ENCODE peak calls at places on chromosomes 3 and 15, in seven cellular contexts. One of them, this sample, is unnamed.

GRCh38 chr15:33458421-33458820 is 147.7 kb downstream of the RYR3 start:
- DNase-seq in IMR-90: no peak
- DNase-seq in mesenchymal stem cell: no peak
- DNase-seq in H9: no peak
- DNase-seq in mesendoderm: no peak
- DNase-seq in trophoblast cell: no peak
- DNase-seq in neuronal stem cell: no peak
- DNase-seq in this sample: no peak

GRCh38 chr3:195012100-195012499 is 258.9 kb downstream of the XXYLT1 start:
- DNase-seq in IMR-90: no peak
- DNase-seq in mesenchymal stem cell: no peak
- DNase-seq in H9: no peak
- DNase-seq in mesendoderm: no peak
- DNase-seq in trophoblast cell: peak
- DNase-seq in neuronal stem cell: no peak
- DNase-seq in this sample: no peak

GRCh38 chr3:120093923-120094775 is at the start of gene GSK3B:
- DNase-seq in IMR-90: no peak
- DNase-seq in mesenchymal stem cell: no peak
- DNase-seq in H9: peak
- DNase-seq in mesendoderm: no peak
- DNase-seq in trophoblast cell: peak
- DNase-seq in neuronal stem cell: peak
- DNase-seq in this sample: peak

GRCh38 chr3:158105710-158106438 is at the start of gene SHOX2:
- DNase-seq in IMR-90: peak
- DNase-seq in mesenchymal stem cell: peak
- DNase-seq in H9: peak
- DNase-seq in mesendoderm: peak
- DNase-seq in trophoblast cell: peak
- DNase-seq in neuronal stem cell: no peak
- DNase-seq in this sample: no peak

GRCh38 chr3:152857082-152857481 is 22.2 kb downstream of the P2RY1 start:
- DNase-seq in IMR-90: no peak
- DNase-seq in mesenchymal stem cell: peak
- DNase-seq in H9: no peak
- DNase-seq in mesendoderm: no peak
- DNase-seq in trophoblast cell: peak
- DNase-seq in neuronal stem cell: no peak
- DNase-seq in this sample: no peak

GRCh38 chr15:98599911-98600685 is 48.2 kb upstream of the IGF1R start:
- DNase-seq in IMR-90: peak
- DNase-seq in mesenchymal stem cell: peak
- DNase-seq in H9: no peak
- DNase-seq in mesendoderm: peak
- DNase-seq in trophoblast cell: no peak
- DNase-seq in neuronal stem cell: no peak
- DNase-seq in this sample: peak

GRCh38 chr3:159532577-159532976 is 456.1 kb upstream of the IL12A start:
- DNase-seq in IMR-90: peak
- DNase-seq in mesenchymal stem cell: no peak
- DNase-seq in H9: no peak
- DNase-seq in mesendoderm: peak
- DNase-seq in trophoblast cell: no peak
- DNase-seq in neuronal stem cell: no peak
- DNase-seq in this sample: no peak

GRCh38 chr3:152196782-152197181 is 71.9 kb upstream of the MBNL1 start:
- DNase-seq in IMR-90: no peak
- DNase-seq in mesenchymal stem cell: no peak
- DNase-seq in H9: no peak
- DNase-seq in mesendoderm: no peak
- DNase-seq in trophoblast cell: no peak
- DNase-seq in neuronal stem cell: no peak
- DNase-seq in this sample: no peak

GRCh38 chr3:18544135-18544534 is 119.0 kb upstream of the SATB1 start:
- DNase-seq in IMR-90: no peak
- DNase-seq in mesenchymal stem cell: no peak
- DNase-seq in H9: no peak
- DNase-seq in mesendoderm: no peak
- DNase-seq in trophoblast cell: no peak
- DNase-seq in neuronal stem cell: no peak
- DNase-seq in this sample: no peak

GRCh38 chr3:132318451-132318850 is 1.2 kb downstream of the ACP3 start:
- DNase-seq in IMR-90: peak
- DNase-seq in mesenchymal stem cell: peak
- DNase-seq in H9: no peak
- DNase-seq in mesendoderm: no peak
- DNase-seq in trophoblast cell: no peak
- DNase-seq in neuronal stem cell: no peak
- DNase-seq in this sample: no peak

GRCh38 chr3:141421639-141422319 is 53.5 kb downstream of the ZBTB38 start:
- DNase-seq in IMR-90: peak
- DNase-seq in mesenchymal stem cell: peak
- DNase-seq in H9: no peak
- DNase-seq in mesendoderm: peak
- DNase-seq in trophoblast cell: peak
- DNase-seq in neuronal stem cell: no peak
- DNase-seq in this sample: no peak

GRCh38 chr15:68228971-68229385 is 550 bp downstream of the CLN6 start:
- DNase-seq in IMR-90: peak
- DNase-seq in mesenchymal stem cell: no peak
- DNase-seq in H9: no peak
- DNase-seq in mesendoderm: peak
- DNase-seq in trophoblast cell: no peak
- DNase-seq in neuronal stem cell: no peak
- DNase-seq in this sample: no peak

GRCh38 chr15:88255496-88256171 is 905 bp downstream of the NTRK3 start:
- DNase-seq in IMR-90: peak
- DNase-seq in mesenchymal stem cell: peak
- DNase-seq in H9: peak
- DNase-seq in mesendoderm: peak
- DNase-seq in trophoblast cell: peak
- DNase-seq in neuronal stem cell: peak
- DNase-seq in this sample: no peak

GRCh38 chr15:91660174-91660649 is 193.3 kb upstream of the SLCO3A1 start:
- DNase-seq in IMR-90: no peak
- DNase-seq in mesenchymal stem cell: no peak
- DNase-seq in H9: peak
- DNase-seq in mesendoderm: peak
- DNase-seq in trophoblast cell: no peak
- DNase-seq in neuronal stem cell: no peak
- DNase-seq in this sample: no peak

GRCh38 chr15:42121667-42122066 is 27.3 kb upstream of the PLA2G4D start:
- DNase-seq in IMR-90: no peak
- DNase-seq in mesenchymal stem cell: no peak
- DNase-seq in H9: no peak
- DNase-seq in mesendoderm: no peak
- DNase-seq in trophoblast cell: peak
- DNase-seq in neuronal stem cell: no peak
- DNase-seq in this sample: no peak

GRCh38 chr3:45110185-45110833 is 35.9 kb downstream of the CDCP1 start:
- DNase-seq in IMR-90: no peak
- DNase-seq in mesenchymal stem cell: peak
- DNase-seq in H9: no peak
- DNase-seq in mesendoderm: no peak
- DNase-seq in trophoblast cell: no peak
- DNase-seq in neuronal stem cell: no peak
- DNase-seq in this sample: no peak

GRCh38 chr15:31396881-31397560 is 70.4 kb downstream of the KLF13 start:
- DNase-seq in IMR-90: peak
- DNase-seq in mesenchymal stem cell: peak
- DNase-seq in H9: peak
- DNase-seq in mesendoderm: peak
- DNase-seq in trophoblast cell: peak
- DNase-seq in neuronal stem cell: peak
- DNase-seq in this sample: peak

GRCh38 chr3:21750291-21750690 is 719 bp downstream of the ZNF385D start:
- DNase-seq in IMR-90: peak
- DNase-seq in mesenchymal stem cell: no peak
- DNase-seq in H9: no peak
- DNase-seq in mesendoderm: peak
- DNase-seq in trophoblast cell: no peak
- DNase-seq in neuronal stem cell: no peak
- DNase-seq in this sample: no peak

GRCh38 chr15:88882745-88883144 is 12.6 kb downstream of the HAPLN3 start:
- DNase-seq in IMR-90: peak
- DNase-seq in mesenchymal stem cell: peak
- DNase-seq in H9: no peak
- DNase-seq in mesendoderm: peak
- DNase-seq in trophoblast cell: peak
- DNase-seq in neuronal stem cell: no peak
- DNase-seq in this sample: no peak

GRCh38 chr15:47432831-47433230 is 284.5 kb upstream of the SEMA6D start:
- DNase-seq in IMR-90: peak
- DNase-seq in mesenchymal stem cell: no peak
- DNase-seq in H9: no peak
- DNase-seq in mesendoderm: no peak
- DNase-seq in trophoblast cell: no peak
- DNase-seq in neuronal stem cell: no peak
- DNase-seq in this sample: no peak

GRCh38 chr3:15069441-15069840 is 4.3 kb upstream of the MRPS25 start:
- DNase-seq in IMR-90: no peak
- DNase-seq in mesenchymal stem cell: no peak
- DNase-seq in H9: no peak
- DNase-seq in mesendoderm: no peak
- DNase-seq in trophoblast cell: no peak
- DNase-seq in neuronal stem cell: no peak
- DNase-seq in this sample: no peak

GRCh38 chr3:81550415-81550814 is 211.0 kb downstream of the GBE1 start:
- DNase-seq in IMR-90: peak
- DNase-seq in mesenchymal stem cell: no peak
- DNase-seq in H9: no peak
- DNase-seq in mesendoderm: no peak
- DNase-seq in trophoblast cell: no peak
- DNase-seq in neuronal stem cell: no peak
- DNase-seq in this sample: no peak

GRCh38 chr3:71684752-71685151 is 40.5 kb downstream of the EIF4E3 start:
- DNase-seq in IMR-90: peak
- DNase-seq in mesenchymal stem cell: peak
- DNase-seq in H9: no peak
- DNase-seq in mesendoderm: peak
- DNase-seq in trophoblast cell: no peak
- DNase-seq in neuronal stem cell: no peak
- DNase-seq in this sample: no peak

GRCh38 chr15:90941038-90941437 is 6.0 kb downstream of the UNC45A start:
- DNase-seq in IMR-90: no peak
- DNase-seq in mesenchymal stem cell: no peak
- DNase-seq in H9: no peak
- DNase-seq in mesendoderm: no peak
- DNase-seq in trophoblast cell: no peak
- DNase-seq in neuronal stem cell: no peak
- DNase-seq in this sample: no peak

GRCh38 chr15:84915011-84915958 is 30.8 kb downstream of the SLC28A1 start:
- DNase-seq in IMR-90: peak
- DNase-seq in mesenchymal stem cell: peak
- DNase-seq in H9: peak
- DNase-seq in mesendoderm: peak
- DNase-seq in trophoblast cell: peak
- DNase-seq in neuronal stem cell: no peak
- DNase-seq in this sample: no peak

GRCh38 chr3:19645093-19645492 is 288.9 kb downstream of the EFHB start:
- DNase-seq in IMR-90: no peak
- DNase-seq in mesenchymal stem cell: no peak
- DNase-seq in H9: no peak
- DNase-seq in mesendoderm: no peak
- DNase-seq in trophoblast cell: no peak
- DNase-seq in neuronal stem cell: no peak
- DNase-seq in this sample: no peak

GRCh38 chr3:98558100-98558499 is 26.3 kb downstream of the GPR15 start:
- DNase-seq in IMR-90: no peak
- DNase-seq in mesenchymal stem cell: no peak
- DNase-seq in H9: no peak
- DNase-seq in mesendoderm: no peak
- DNase-seq in trophoblast cell: no peak
- DNase-seq in neuronal stem cell: no peak
- DNase-seq in this sample: no peak
- H3K27ac ChIP-seq in IMR-90: no peak
- H3K27ac ChIP-seq in mesenchymal stem cell: no peak
- H3K27ac ChIP-seq in H9: no peak
- H3K27ac ChIP-seq in mesendoderm: no peak
- H3K27ac ChIP-seq in trophoblast cell: no peak
- H3K27ac ChIP-seq in neuronal stem cell: no peak
- H3K27ac ChIP-seq in this sample: no peak

DNA sequence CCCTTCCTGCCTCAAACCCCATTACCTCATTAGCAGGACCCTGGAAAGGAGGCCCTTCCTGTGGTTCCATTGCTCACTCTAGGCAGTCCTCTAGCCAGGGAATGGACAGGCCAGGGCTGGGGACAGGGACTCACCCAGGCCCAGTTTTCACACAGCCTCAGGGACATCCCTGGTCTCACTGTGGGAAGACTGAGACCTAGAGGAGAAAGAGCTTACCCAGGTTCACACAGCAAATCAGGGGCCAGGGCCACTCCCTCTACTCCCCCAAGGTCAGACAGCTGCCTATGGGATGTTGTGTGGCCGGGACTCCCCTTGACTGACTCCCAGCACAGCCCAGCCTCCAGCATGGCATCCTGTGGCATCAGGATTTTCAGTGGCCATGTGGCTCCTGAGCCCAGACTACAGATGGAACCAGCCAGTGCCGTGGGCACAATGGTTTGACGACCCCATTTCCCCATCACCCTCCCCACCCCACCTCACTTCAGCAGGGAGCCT is 49.3 kb downstream of the ADAMTS7 start:
- DNase-seq in IMR-90: no peak
- DNase-seq in mesenchymal stem cell: no peak
- DNase-seq in H9: no peak
- DNase-seq in mesendoderm: no peak
- DNase-seq in trophoblast cell: no peak
- DNase-seq in neuronal stem cell: no peak
- DNase-seq in this sample: peak
- H2AK5ac ChIP-seq in IMR-90: no peak
- H2AK5ac ChIP-seq in mesenchymal stem cell: no peak
- H2AK5ac ChIP-seq in H9: no peak
- H2AK5ac ChIP-seq in mesendoderm: no peak
- H2AK5ac ChIP-seq in trophoblast cell: no peak
- H2AK5ac ChIP-seq in neuronal stem cell: no peak
- H2AK5ac ChIP-seq in this sample: no peak

GRCh38 chr3:168093790-168094189 is 1.9 kb downstream of the GOLIM4 start:
- DNase-seq in IMR-90: no peak
- DNase-seq in mesenchymal stem cell: no peak
- DNase-seq in H9: no peak
- DNase-seq in mesendoderm: no peak
- DNase-seq in trophoblast cell: no peak
- DNase-seq in neuronal stem cell: no peak
- DNase-seq in this sample: no peak
- H3K27ac ChIP-seq in IMR-90: no peak
- H3K27ac ChIP-seq in mesenchymal stem cell: no peak
- H3K27ac ChIP-seq in H9: no peak
- H3K27ac ChIP-seq in mesendoderm: no peak
- H3K27ac ChIP-seq in trophoblast cell: no peak
- H3K27ac ChIP-seq in neuronal stem cell: no peak
- H3K27ac ChIP-seq in this sample: no peak

DNA sequence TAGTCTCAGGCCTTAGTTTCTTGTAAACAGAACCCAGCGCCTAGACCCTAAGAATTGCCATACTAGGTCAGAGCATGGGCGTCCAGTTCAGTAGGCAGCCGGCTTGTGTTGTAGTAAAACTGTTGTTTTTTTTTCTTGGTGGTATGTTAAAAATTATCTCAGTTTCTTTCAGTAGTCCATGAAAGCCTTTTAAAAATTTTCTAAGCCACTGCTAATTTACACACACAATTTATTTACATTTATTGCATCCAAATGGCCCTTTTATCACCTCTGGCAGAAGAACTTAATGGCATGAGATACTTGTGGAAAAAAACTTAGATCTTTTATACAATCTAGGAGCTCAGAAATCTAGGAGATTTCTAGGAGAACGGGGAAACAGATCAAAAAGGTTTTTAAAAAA is 1.3 kb downstream of the PPP2R3A start:
- DNase-seq in IMR-90: no peak
- DNase-seq in mesenchymal stem cell: peak
- DNase-seq in H9: no peak
- DNase-seq in mesendoderm: peak
- DNase-seq in trophoblast cell: no peak
- DNase-seq in neuronal stem cell: no peak
- DNase-seq in this sample: no peak
- H2AK5ac ChIP-seq in IMR-90: peak
- H2AK5ac ChIP-seq in mesenchymal stem cell: no peak
- H2AK5ac ChIP-seq in H9: no peak
- H2AK5ac ChIP-seq in mesendoderm: no peak
- H2AK5ac ChIP-seq in trophoblast cell: no peak
- H2AK5ac ChIP-seq in neuronal stem cell: no peak
- H2AK5ac ChIP-seq in this sample: no peak

This sample was measured in H1.